ENCODE peak calls at places on chromosome 2, in six cellular contexts. A is IMR-90; N is neuronal stem cell; Q is activated CD8-positive, alpha-beta memory T cell treated with anti-CD3 and anti-CD28 coated beads for 1 hour; K is coronary artery; J is iPS DF 19.7. Y is an unnamed sample.
A peak's percentile ranks its signal among the peaks of the same experiment; 100 is the strongest.

GRCh38 chr2:73697606-73698005 is 39.5 kb downstream of the TPRKB start:
- DNase-seq in A (peak; percentile 16), N (no peak), K (no peak), J (no peak), Q (no peak), Y (no peak)

GRCh38 chr2:218897394-218898108 is 16.9 kb downstream of the WNT10A start:
- DNase-seq in J (no peak), K (no peak), A (no peak), Q (no peak), N (no peak), Y (no peak)

GRCh38 chr2:45343618-45344017 is 267.4 kb downstream of the SRBD1 start:
- DNase-seq in N (no peak), K (peak; percentile 49), A (peak; percentile 44), J (no peak), Q (no peak), Y (no peak)

GRCh38 chr2:201358684-201359083 is 1.5 kb upstream of the FLACC1 start:
- DNase-seq in A (peak; percentile 92), Q (no peak), N (no peak), J (no peak), K (no peak), Y (no peak)

GRCh38 chr2:20642026-20642971 is 8.6 kb downstream of the HS1BP3 start:
- DNase-seq in N (no peak), K (peak; percentile 88), Q (peak; percentile 57), A (peak; percentile 57), J (no peak), Y (no peak)

GRCh38 chr2:142531375-142531774 is 346.1 kb upstream of the KYNU start:
- DNase-seq in K (no peak), J (no peak), A (no peak), N (no peak), Q (no peak), Y (no peak)

GRCh38 chr2:240839152-240840143 is 19.4 kb upstream of the KIF1A start:
- DNase-seq in K (no peak), Q (no peak), N (no peak), A (peak; percentile 41), J (no peak), Y (no peak)

GRCh38 chr2:46956981-46957531 is 41.5 kb upstream of the MCFD2 start:
- DNase-seq in K (no peak), A (no peak), Q (no peak), N (no peak), J (no peak), Y (no peak)

GRCh38 chr2:23637011-23637778 is 252.2 kb downstream of the KLHL29 start:
- DNase-seq in A (peak; percentile 78), N (no peak), Q (no peak), J (no peak), K (no peak), Y (no peak)

GRCh38 chr2:101617188-101617587 is 80.3 kb upstream of the MAP4K4 start:
- DNase-seq in K (no peak), N (no peak), A (peak; percentile 89), J (no peak), Q (no peak), Y (no peak)

GRCh38 chr2:104872866-104873688 is 19.2 kb downstream of the POU3F3 start:
- DNase-seq in N (peak; percentile 62), Q (no peak), K (no peak), A (peak; percentile 37), J (no peak), Y (no peak)

GRCh38 chr2:84077504-84077903 is 381.6 kb downstream of the SUCLG1 start:
- DNase-seq in A (no peak), J (no peak), Q (no peak), N (peak; percentile 21), K (no peak), Y (no peak)

GRCh38 chr2:129895526-129896082 is 83.9 kb upstream of the RAB6C start:
- DNase-seq in A (no peak), N (no peak), J (no peak), Q (no peak), K (peak; percentile 26), Y (no peak)

GRCh38 chr2:130744287-130745117 is 10.8 kb upstream of the AMER3 start:
- DNase-seq in A (no peak), J (no peak), N (no peak), K (no peak), Q (no peak), Y (no peak)

GRCh38 chr2:207437857-207438166 is 92.0 kb upstream of the CREB1 start:
- DNase-seq in K (no peak), J (no peak), N (no peak), Q (no peak), A (no peak), Y (no peak)

GRCh38 chr2:79512442-79513401 is at the start of gene CTNNA2:
- DNase-seq in K (no peak), A (no peak), N (peak; percentile 95), Q (no peak), J (peak; percentile 60), Y (peak; percentile 43)

GRCh38 chr2:17966793-17967192 is 88.3 kb downstream of the KCNS3 start:
- DNase-seq in Q (no peak), K (no peak), A (no peak), J (no peak), N (no peak), Y (no peak)

GRCh38 chr2:15701326-15701907 is 109.7 kb downstream of the DDX1 start:
- DNase-seq in J (no peak), K (no peak), N (no peak), Q (no peak), A (no peak), Y (no peak)

GRCh38 chr2:88053301-88053700 is 2.3 kb downstream of the KRCC1 start:
- DNase-seq in K (no peak), Q (no peak), A (peak; percentile 20), J (no peak), N (no peak), Y (no peak)

GRCh38 chr2:212554233-212554632 is 15.6 kb upstream of the ERBB4 start:
- DNase-seq in Q (no peak), J (no peak), A (no peak), K (no peak), N (no peak), Y (no peak)

GRCh38 chr2:215553946-215554345 is 118.1 kb upstream of the FN1 start:
- DNase-seq in Q (no peak), K (no peak), J (no peak), N (no peak), A (no peak), Y (no peak)

GRCh38 chr2:228866044-228866443 is 405.0 kb downstream of the PID1 start:
- DNase-seq in A (no peak), N (no peak), K (no peak), J (no peak), Q (no peak), Y (no peak)

GRCh38 chr2:180781276-180781675 is 199.1 kb upstream of the UBE2E3 start:
- DNase-seq in Q (no peak), J (no peak), K (no peak), A (no peak), N (no peak), Y (no peak)

GRCh38 chr2:149125031-149125725 is 86.7 kb downstream of the LYPD6B start:
- DNase-seq in N (no peak), Q (no peak), J (no peak), A (no peak), K (no peak), Y (no peak)

GRCh38 chr2:218658671-218659257 is 659 bp downstream of the ZNF142 start:
- DNase-seq in J (no peak), A (peak; percentile 38), K (no peak), N (peak; percentile 31), Q (peak; percentile 8), Y (no peak)

GRCh38 chr2:175676813-175677212 is 325.3 kb downstream of the LNPK start:
- DNase-seq in K (no peak), N (no peak), J (no peak), A (no peak), Q (no peak), Y (no peak)

GRCh38 chr2:18787726-18788125 is 198.4 kb upstream of the NT5C1B start:
- DNase-seq in K (no peak), Q (no peak), J (no peak), N (no peak), A (no peak), Y (no peak)

GRCh38 chr2:145652546-145652945 is 1132.6 kb upstream of the ZEB2 start:
- DNase-seq in J (no peak), N (no peak), K (no peak), Q (no peak), A (peak; percentile 61), Y (no peak)

GRCh38 chr2:188810591-188810990 is 163.6 kb upstream of the COL3A1 start:
- DNase-seq in J (no peak), N (no peak), A (no peak), K (no peak), Q (no peak), Y (no peak)

GRCh38 chr2:5981241-5982055 is 289.3 kb downstream of the SOX11 start:
- DNase-seq in A (peak; percentile 12), J (no peak), K (no peak), Q (no peak), N (peak; percentile 45), Y (no peak)

GRCh38 chr2:237564526-237565131 is 1.7 kb upstream of the PRLH start:
- DNase-seq in A (no peak), K (no peak), J (no peak), Q (no peak), N (no peak), Y (no peak)

GRCh38 chr2:10413488-10413887 is 34.6 kb downstream of the ODC1 start:
- DNase-seq in A (no peak), J (no peak), K (no peak), Q (no peak), N (no peak), Y (no peak)

GRCh38 chr2:16693854-16694253 is 28.2 kb upstream of the CYRIA start:
- DNase-seq in J (no peak), N (no peak), A (no peak), K (no peak), Q (no peak), Y (no peak)